ENCODE peak calls at places on chromosomes 16 and 17, in four cellular contexts. K is sigmoid colon, Q is endodermal cell, L is psoas muscle. T is an unnamed sample. For H3K36me3, the result is how much of the 10 kb centered on the place peaks cover.

GRCh38 chr17:71850792-71851191 is 270.0 kb upstream of the SOX9 start:
- DNase-seq in K (no peak), Q (no peak), L (no peak), T (no peak)

GRCh38 chr17:60600490-60601431 is 768 bp downstream of the PPM1D start:
- DNase-seq in K (peak), Q (peak), L (peak), T (peak)

GRCh38 chr17:28112199-28112995 is 69.9 kb downstream of the NLK start:
- DNase-seq in K (no peak), Q (no peak), L (no peak), T (no peak)

GRCh38 chr17:8152981-8153549 is 861 bp upstream of the PER1 start:
- DNase-seq in K (peak), Q (peak), L (peak), T (no peak)

GRCh38 chr16:89201467-89202377 is 1.4 kb upstream of the SLC22A31 start:
- DNase-seq in K (peak), Q (peak), L (peak), T (peak)

GRCh38 chr16:79703066-79703465 is 102.5 kb upstream of the MAF start:
- DNase-seq in K (no peak), Q (no peak), L (no peak), T (no peak)

GRCh38 chr16:71883193-71883848 is 661 bp downstream of the ZNF821 start:
- DNase-seq in K (peak), Q (peak), L (no peak), T (peak)

GRCh38 chr17:63911657-63912100 is 621 bp upstream of the CSHL1 start:
- DNase-seq in K (no peak), Q (peak), L (no peak), T (peak)

GRCh38 chr17:19876524-19877161 is 8.9 kb upstream of the ULK2 start:
- DNase-seq in K (peak), Q (no peak), L (peak), T (no peak)

GRCh38 chr17:51733166-51733565 is 425.3 kb downstream of the CA10 start:
- DNase-seq in K (no peak), Q (no peak), L (no peak), T (no peak)

GRCh38 chr16:19662351-19662750 is 55.7 kb downstream of the KNOP1 start:
- DNase-seq in K (no peak), Q (no peak), L (no peak), T (no peak)

GRCh38 chr17:31533546-31534155 is 142.2 kb downstream of the RAB11FIP4 start:
- DNase-seq in K (no peak), Q (peak), L (no peak), T (peak)

GRCh38 chr17:27596571-27597187 is 34.3 kb upstream of the LGALS9 start:
- DNase-seq in K (no peak), Q (no peak), L (no peak), T (no peak)

GRCh38 chr16:28294201-28294600 is 1.9 kb downstream of the SBK1 start:
- DNase-seq in K (no peak), Q (no peak), L (no peak), T (no peak)

GRCh38 chr16:69707920-69708683 is 18.3 kb downstream of the NQO1 start:
- DNase-seq in K (no peak), Q (peak), L (no peak), T (no peak)

GRCh38 chr16:80997139-80997798 is 9.4 kb downstream of the CMC2 start:
- DNase-seq in K (no peak), Q (no peak), L (no peak), T (no peak)

GRCh38 chr16:81018496-81018895 is 11.5 kb downstream of the CENPN start:
- DNase-seq in K (no peak), Q (no peak), L (no peak), T (no peak)

GRCh38 chr17:282000-282911 is 70.4 kb downstream of the RPH3AL start:
- DNase-seq in K (peak), Q (no peak), L (no peak), T (no peak)

GRCh38 chr16:85437161-85438052 is 175.7 kb upstream of the GSE1 start:
- DNase-seq in K (peak), Q (peak), L (no peak), T (peak)

GRCh38 chr17:46772013-46772878 is 46.2 kb downstream of the WNT3 start:
- DNase-seq in K (no peak), Q (peak), L (peak), T (no peak)

GRCh38 chr16:69350536-69351133 is 951 bp downstream of the TMED6 start:
- DNase-seq in K (no peak), Q (no peak), L (no peak), T (no peak)

GRCh38 chr17:48328457-48328856 is 101.6 kb downstream of the SKAP1 start:
- DNase-seq in K (no peak), Q (no peak), L (no peak), T (no peak)

GRCh38 chr17:43151880-43152456 is 19.0 kb upstream of the NBR1 start:
- DNase-seq in K (no peak), Q (no peak), L (no peak), T (no peak)

GRCh38 chr16:74698220-74698619 is 2.4 kb downstream of the MLKL start:
- DNase-seq in K (no peak), Q (no peak), L (no peak), T (no peak)

GRCh38 chr16:68299571-68300453 is 10.9 kb downstream of the SLC7A6OS start:
- DNase-seq in K (no peak), Q (no peak), L (no peak), T (no peak)

GRCh38 chr17:41775394-41776226 is 10.9 kb downstream of the JUP start:
- DNase-seq in K (no peak), Q (no peak), L (no peak), T (no peak)

GRCh38 chr17:81428121-81428515 is 32.9 kb downstream of the BAHCC1 start:
- DNase-seq in K (no peak), Q (no peak), L (peak), T (no peak)

GRCh38 chr16:84815446-84815845 is 4.3 kb upstream of the CRISPLD2 start:
- DNase-seq in K (no peak), Q (no peak), L (peak), T (no peak)

GRCh38 chr16:89737341-89738071 is 16.2 kb downstream of the ZNF276 start:
- DNase-seq in K (no peak), Q (no peak), L (no peak), T (no peak)

GRCh38 chr16:2764718-2765117 is 12.3 kb downstream of the SRRM2 start:
- DNase-seq in K (no peak), Q (no peak), L (no peak), T (no peak)
- TF ChIP-seq CTCF in K (no peak), Q (no peak), L (no peak), T (no peak)

DNA sequence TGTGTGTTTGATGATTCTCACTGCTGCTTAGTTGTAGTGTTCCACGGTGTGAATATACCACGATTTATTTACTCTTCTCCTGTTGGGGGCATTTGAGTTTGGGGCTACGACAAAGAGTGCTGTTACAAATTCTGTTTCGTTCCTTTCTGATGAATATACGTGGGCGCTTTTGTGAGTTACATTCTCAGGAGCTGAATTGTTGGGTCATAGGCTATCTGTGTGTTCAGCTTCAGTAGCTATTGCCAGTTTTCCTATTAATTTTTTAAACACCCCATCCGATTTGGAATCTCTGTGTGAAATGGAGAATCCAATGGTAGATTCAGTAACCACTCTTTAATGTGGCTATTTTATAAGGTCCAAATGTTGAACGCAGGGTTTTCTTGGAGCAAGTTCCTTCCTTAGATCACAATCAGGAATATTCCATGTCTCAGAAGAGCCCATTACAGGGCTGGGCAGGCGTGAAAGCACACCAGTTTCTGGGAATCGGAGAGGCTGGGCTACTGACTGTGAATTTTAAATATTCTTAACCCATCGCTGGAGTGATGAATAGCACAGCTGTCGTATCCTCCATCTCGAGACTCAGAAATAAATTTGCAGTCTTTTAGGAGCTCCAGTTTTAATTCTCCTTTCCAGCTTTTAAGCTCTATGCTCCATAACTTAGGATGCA is 115.9 kb downstream of the PITPNC1 start:
- DNase-seq in K (no peak), Q (peak), L (no peak), T (no peak)
- H3K36me3 ChIP-seq in K (under half), Q (under half), L (under half), T (under half)

DNA sequence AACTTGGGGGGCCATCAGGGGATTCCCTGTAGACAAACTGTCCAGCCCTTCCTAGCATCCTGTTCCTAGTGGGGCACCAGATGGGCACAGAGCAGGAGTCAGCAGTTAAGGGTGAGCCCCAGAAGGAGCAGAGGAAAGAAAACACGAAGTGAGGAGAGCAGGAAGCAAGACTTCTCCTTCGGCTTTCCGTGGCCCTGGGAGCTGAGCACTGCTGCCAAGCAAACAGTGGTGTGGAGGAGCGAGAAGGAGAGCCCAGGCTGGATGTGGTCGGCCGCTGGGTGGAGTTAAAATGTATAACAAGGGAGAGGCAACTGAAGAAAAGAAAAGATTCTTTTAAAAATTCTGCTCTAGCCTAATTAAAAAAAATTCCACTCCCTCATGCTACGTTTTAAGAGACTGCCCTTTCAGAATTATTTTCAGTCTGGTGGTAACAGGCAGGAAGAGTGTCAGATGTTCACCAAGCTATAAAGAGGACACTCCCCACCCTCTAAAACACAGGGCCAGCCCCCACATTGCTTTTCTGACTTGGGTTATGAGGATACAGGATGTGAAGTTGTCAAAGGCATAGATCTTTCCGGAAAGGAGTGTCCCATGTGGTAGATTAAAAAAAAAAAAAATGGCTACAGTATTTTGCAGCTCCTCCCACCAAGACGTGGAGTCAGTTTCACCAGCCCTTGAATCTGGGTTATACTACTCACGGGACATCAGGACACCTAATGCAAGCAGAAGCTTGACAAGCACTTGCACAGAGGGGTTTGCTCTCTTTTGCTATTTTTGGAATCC is 74.9 kb upstream of the ZFHX3 start:
- DNase-seq in K (no peak), Q (no peak), L (peak), T (no peak)
- H3K4me3 ChIP-seq in K (no peak), Q (no peak), L (no peak), T (no peak)

GRCh38 chr16:65119905-65120341 is 1.9 kb downstream of the CDH11 start:
- DNase-seq in K (peak), Q (peak), L (no peak), T (no peak)

GRCh38 chr16:65116818-65117430 is 4.9 kb downstream of the CDH11 start:
- DNase-seq in K (no peak), Q (no peak), L (no peak), T (no peak)

GRCh38 chr16:65118866-65119265 is 3.0 kb downstream of the CDH11 start:
- DNase-seq in K (no peak), Q (no peak), L (no peak), T (no peak)

GRCh38 chr16:65116216-65116615 is 5.6 kb downstream of the CDH11 start:
- DNase-seq in K (no peak), Q (no peak), L (no peak), T (no peak)

DNA sequence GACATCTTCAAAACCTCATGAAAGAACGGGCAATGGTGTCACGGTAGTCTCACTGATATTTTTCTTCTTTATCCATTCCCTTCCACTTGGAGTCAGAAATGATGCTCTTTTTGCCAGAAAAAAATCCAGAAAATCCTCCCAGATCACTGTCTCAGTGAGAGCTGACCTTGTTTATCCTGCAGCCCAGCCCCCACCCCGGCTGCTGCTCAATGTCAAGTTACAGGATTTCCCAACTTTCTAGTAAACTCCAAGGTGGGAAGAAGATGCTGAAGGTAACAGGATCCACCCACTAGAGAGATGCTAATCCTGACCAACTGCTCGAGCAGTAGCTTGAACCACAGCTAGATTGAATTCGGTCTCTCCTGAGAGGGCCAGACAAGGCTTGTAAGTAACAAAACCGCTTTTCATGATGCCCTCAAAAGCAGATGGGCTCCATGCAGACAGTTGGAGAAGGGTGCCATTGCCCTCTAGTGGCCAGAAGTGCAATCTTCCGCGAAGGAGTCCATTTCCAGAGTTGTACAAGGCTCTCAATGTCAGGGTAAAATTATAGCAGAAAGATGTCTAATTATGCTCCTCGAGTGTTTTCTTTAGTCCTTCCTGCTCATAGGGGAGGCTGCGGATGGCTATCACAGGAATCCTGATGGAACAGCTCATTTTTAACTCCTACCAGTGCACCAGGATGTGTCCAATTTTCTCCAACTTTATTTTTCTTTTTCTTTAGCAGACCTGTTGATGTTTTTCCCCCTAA is 4.0 kb downstream of the CDH11 start:
- DNase-seq in K (peak), Q (peak), L (peak), T (peak)
- TF ChIP-seq CTCF in K (peak), Q (peak), L (peak), T (peak)

GRCh38 chr16:66286527-66286926 is 80.0 kb upstream of the CDH5 start:
- DNase-seq in K (peak), Q (peak), L (no peak), T (no peak)
- H3K36me3 ChIP-seq in K (under half), Q (under half), L (under half), T (under half)

GRCh38 chr16:229731-230281 is 557 bp upstream of the LUC7L start:
- DNase-seq in K (no peak), Q (no peak), L (no peak), T (no peak)
- H3K4me3 ChIP-seq in K (peak), Q (peak), L (peak), T (peak)

GRCh38 chr16:57830890-57831484 is 28.7 kb upstream of the KIFC3 start:
- DNase-seq in K (no peak), Q (no peak), L (no peak), T (no peak)

GRCh38 chr16:57837305-57838125 is 35.2 kb upstream of the KIFC3 start:
- DNase-seq in K (no peak), Q (no peak), L (no peak), T (no peak)

GRCh38 chr16:57829969-57830360 is 27.7 kb upstream of the KIFC3 start:
- DNase-seq in K (no peak), Q (no peak), L (no peak), T (no peak)

GRCh38 chr16:57838161-57838560 is 35.9 kb upstream of the KIFC3 start:
- DNase-seq in K (no peak), Q (no peak), L (no peak), T (no peak)

GRCh38 chr16:57834936-57835335 is 32.6 kb upstream of the KIFC3 start:
- DNase-seq in K (no peak), Q (no peak), L (no peak), T (no peak)
- TF ChIP-seq CTCF in K (no peak), Q (no peak), L (no peak), T (no peak)

T was measured in WERI-Rb-1.